ENCODE peak calls at places on chromosomes 6 and 20, in five cellular contexts. O is mesendoderm; J is DMS153; V is activated CD8-positive, alpha-beta memory T cell treated with anti-CD3 and anti-CD28 coated beads for 48 hours; T is central memory CD4-positive, alpha-beta T cell. C is an unnamed sample.

GRCh38 chr6:140371360-140371870 is 997.0 kb upstream of the CITED2 start:
- DNase-seq in O (no peak), J (no peak), V (no peak), T (no peak), C (no peak)

GRCh38 chr6:37109714-37110454 is 60.1 kb upstream of the PIM1 start:
- DNase-seq in O (no peak), J (no peak), V (no peak), T (no peak), C (peak)

GRCh38 chr6:143561105-143561704 is 49.7 kb upstream of the FUCA2 start:
- DNase-seq in O (no peak), J (no peak), V (no peak), T (no peak), C (no peak)

GRCh38 chr6:170366248-170366960 is 59.8 kb downstream of the FAM120B start:
- DNase-seq in O (no peak), J (no peak), V (no peak), T (no peak), C (no peak)

GRCh38 chr6:84065718-84066290 is 32.2 kb downstream of the MRAP2 start:
- DNase-seq in O (no peak), J (peak), V (no peak), T (no peak), C (no peak)

GRCh38 chr20:50427740-50428462 is 82.3 kb upstream of the PTPN1 start:
- DNase-seq in O (no peak), J (no peak), V (no peak), T (no peak), C (no peak)

GRCh38 chr6:148868314-148868713 is 121.5 kb downstream of the UST start:
- DNase-seq in O (no peak), J (no peak), V (no peak), T (no peak), C (no peak)

GRCh38 chr6:105849741-105850140 is 236.4 kb upstream of the PRDM1 start:
- DNase-seq in O (no peak), J (no peak), V (no peak), T (no peak), C (no peak)

GRCh38 chr6:43990627-43991619 is 136.3 kb downstream of the MRPL14 start:
- DNase-seq in O (no peak), J (peak), V (no peak), T (no peak), C (peak)

GRCh38 chr6:73854998-73855718 is 159.2 kb downstream of the CD109 start:
- DNase-seq in O (peak), J (peak), V (peak), T (peak), C (peak)

GRCh38 chr6:138817799-138818198 is 21.9 kb downstream of the ECT2L start:
- DNase-seq in O (peak), J (peak), V (no peak), T (no peak), C (peak)

GRCh38 chr6:117906454-117906904 is 585 bp upstream of the SLC35F1 start:
- DNase-seq in O (no peak), J (no peak), V (no peak), T (no peak), C (peak)

GRCh38 chr6:52497652-52498408 is 77.7 kb downstream of the EFHC1 start:
- DNase-seq in O (no peak), J (peak), V (no peak), T (no peak), C (peak)

GRCh38 chr6:157688960-157689599 is 134.0 kb upstream of the SNX9 start:
- DNase-seq in O (peak), J (no peak), V (no peak), T (no peak), C (no peak)

GRCh38 chr6:63440057-63440456 is 120.3 kb upstream of the LGSN start:
- DNase-seq in O (peak), J (peak), V (no peak), T (no peak), C (peak)

GRCh38 chr20:23362392-23363256 is 642 bp downstream of the GZF1 start:
- DNase-seq in O (peak), J (no peak), V (no peak), T (peak), C (peak)

GRCh38 chr6:79065232-79065631 is 12.8 kb downstream of the PHIP start:
- DNase-seq in O (no peak), J (no peak), V (no peak), T (no peak), C (no peak)

GRCh38 chr20:25022680-25023079 is 30.1 kb upstream of the APMAP start:
- DNase-seq in O (no peak), J (no peak), V (no peak), T (no peak), C (peak)

GRCh38 chr6:48183816-48184215 is 72.8 kb upstream of the PTCHD4 start:
- DNase-seq in O (no peak), J (no peak), V (no peak), T (no peak), C (no peak)

GRCh38 chr6:158708239-158708638 is 58.4 kb downstream of the SYTL3 start:
- DNase-seq in O (peak), J (no peak), V (no peak), T (no peak), C (no peak)

GRCh38 chr6:43847741-43848630 is 78.0 kb downstream of the VEGFA start:
- DNase-seq in O (no peak), J (no peak), V (no peak), T (no peak), C (no peak)

GRCh38 chr6:150008588-150008987 is 16.7 kb downstream of the RAET1L start:
- DNase-seq in O (no peak), J (no peak), V (no peak), T (no peak), C (no peak)

GRCh38 chr20:60727425-60727824 is 524.6 kb upstream of the CDH4 start:
- DNase-seq in O (peak), J (no peak), V (no peak), T (no peak), C (no peak)

GRCh38 chr6:3830806-3831205 is 18.4 kb upstream of the FAM50B start:
- DNase-seq in O (no peak), J (no peak), V (no peak), T (no peak), C (no peak)

C was measured in NCI-H510A treated with DMSO at 0.1 percent for 48 hours.